ENCODE peak calls at places on chromosomes 13 and 19, in five cellular contexts. One of them, this sample, is unnamed.

GRCh38 chr19:16342002-16342715 is 17.5 kb downstream of the KLF2 start:
- DNase-seq in heart right ventricle: no peak
- DNase-seq in kidney epithelial cell: no peak
- DNase-seq in tibial artery: no peak
- DNase-seq in neural progenitor cell: no peak
- DNase-seq in this sample: no peak

GRCh38 chr13:88248393-88248792 is 577.2 kb downstream of the SLITRK5 start:
- DNase-seq in heart right ventricle: no peak
- DNase-seq in kidney epithelial cell: no peak
- DNase-seq in tibial artery: no peak
- DNase-seq in neural progenitor cell: peak; percentile 38
- DNase-seq in this sample: no peak

GRCh38 chr13:27406178-27406939 is 18.1 kb upstream of the GTF3A start:
- DNase-seq in heart right ventricle: no peak
- DNase-seq in kidney epithelial cell: no peak
- DNase-seq in tibial artery: no peak
- DNase-seq in neural progenitor cell: peak; percentile 31
- DNase-seq in this sample: no peak

GRCh38 chr19:12095111-12095790 is 30.7 kb downstream of the ZNF844 start:
- DNase-seq in heart right ventricle: no peak
- DNase-seq in kidney epithelial cell: no peak
- DNase-seq in tibial artery: no peak
- DNase-seq in neural progenitor cell: no peak
- DNase-seq in this sample: no peak

GRCh38 chr19:2041686-2042484 is 9.2 kb downstream of the MKNK2 start:
- DNase-seq in heart right ventricle: peak; percentile 99
- DNase-seq in kidney epithelial cell: peak; percentile 74
- DNase-seq in tibial artery: peak; percentile 99
- DNase-seq in neural progenitor cell: peak; percentile 98
- DNase-seq in this sample: peak; percentile 87

GRCh38 chr13:100108913-100109507 is 20.1 kb downstream of the PCCA start:
- DNase-seq in heart right ventricle: no peak
- DNase-seq in kidney epithelial cell: no peak
- DNase-seq in tibial artery: no peak
- DNase-seq in neural progenitor cell: no peak
- DNase-seq in this sample: no peak

GRCh38 chr13:65149687-65150086 is 2080.4 kb downstream of the PCDH9 start:
- DNase-seq in heart right ventricle: no peak
- DNase-seq in kidney epithelial cell: no peak
- DNase-seq in tibial artery: no peak
- DNase-seq in neural progenitor cell: no peak
- DNase-seq in this sample: no peak

GRCh38 chr19:10651821-10652220 is 2.3 kb upstream of the ILF3 start:
- DNase-seq in heart right ventricle: no peak
- DNase-seq in kidney epithelial cell: no peak
- DNase-seq in tibial artery: no peak
- DNase-seq in neural progenitor cell: no peak
- DNase-seq in this sample: no peak

GRCh38 chr19:54459282-54460229 is 4.0 kb downstream of the LENG9 start:
- DNase-seq in heart right ventricle: no peak
- DNase-seq in kidney epithelial cell: no peak
- DNase-seq in tibial artery: no peak
- DNase-seq in neural progenitor cell: no peak
- DNase-seq in this sample: no peak

GRCh38 chr13:44237276-44237767 is 136.3 kb upstream of the SERP2 start:
- DNase-seq in heart right ventricle: peak; percentile 32
- DNase-seq in kidney epithelial cell: peak; percentile 63
- DNase-seq in tibial artery: peak; percentile 94
- DNase-seq in neural progenitor cell: no peak
- DNase-seq in this sample: no peak

GRCh38 chr19:1027953-1028902 is 1.8 kb downstream of the CNN2 start:
- DNase-seq in heart right ventricle: peak; percentile 62
- DNase-seq in kidney epithelial cell: peak; percentile 66
- DNase-seq in tibial artery: peak; percentile 88
- DNase-seq in neural progenitor cell: peak; percentile 94
- DNase-seq in this sample: no peak

GRCh38 chr19:2266183-2266993 is 10.2 kb upstream of the JSRP1 start:
- DNase-seq in heart right ventricle: peak; percentile 86
- DNase-seq in kidney epithelial cell: no peak
- DNase-seq in tibial artery: peak; percentile 92
- DNase-seq in neural progenitor cell: no peak
- DNase-seq in this sample: peak; percentile 80

GRCh38 chr19:39177110-39177699 is 19.6 kb upstream of the NCCRP1 start:
- DNase-seq in heart right ventricle: no peak
- DNase-seq in kidney epithelial cell: no peak
- DNase-seq in tibial artery: no peak
- DNase-seq in neural progenitor cell: no peak
- DNase-seq in this sample: no peak

GRCh38 chr19:14369399-14370168 is 11.7 kb upstream of the ADGRE5 start:
- DNase-seq in heart right ventricle: no peak
- DNase-seq in kidney epithelial cell: no peak
- DNase-seq in tibial artery: peak; percentile 86
- DNase-seq in neural progenitor cell: no peak
- DNase-seq in this sample: no peak

GRCh38 chr13:50788551-50788950 is 54.9 kb downstream of the DLEU7 start:
- DNase-seq in heart right ventricle: no peak
- DNase-seq in kidney epithelial cell: no peak
- DNase-seq in tibial artery: no peak
- DNase-seq in neural progenitor cell: no peak
- DNase-seq in this sample: no peak

GRCh38 chr13:87498681-87499080 is 172.5 kb upstream of the SLITRK5 start:
- DNase-seq in heart right ventricle: no peak
- DNase-seq in kidney epithelial cell: no peak
- DNase-seq in tibial artery: no peak
- DNase-seq in neural progenitor cell: peak; percentile 49
- DNase-seq in this sample: no peak

GRCh38 chr19:10642473-10642872 is 11.7 kb upstream of the ILF3 start:
- DNase-seq in heart right ventricle: no peak
- DNase-seq in kidney epithelial cell: no peak
- DNase-seq in tibial artery: no peak
- DNase-seq in neural progenitor cell: no peak
- DNase-seq in this sample: no peak

GRCh38 chr19:12730054-12730453 is 4.4 kb downstream of the TRIR start:
- DNase-seq in heart right ventricle: no peak
- DNase-seq in kidney epithelial cell: no peak
- DNase-seq in tibial artery: no peak
- DNase-seq in neural progenitor cell: no peak
- DNase-seq in this sample: no peak

GRCh38 chr13:110779046-110779445 is 65.5 kb downstream of the ING1 start:
- DNase-seq in heart right ventricle: no peak
- DNase-seq in kidney epithelial cell: no peak
- DNase-seq in tibial artery: no peak
- DNase-seq in neural progenitor cell: no peak
- DNase-seq in this sample: no peak

GRCh38 chr19:10679743-10680142 is 21.5 kb upstream of the QTRT1 start:
- DNase-seq in heart right ventricle: no peak
- DNase-seq in kidney epithelial cell: no peak
- DNase-seq in tibial artery: no peak
- DNase-seq in neural progenitor cell: no peak
- DNase-seq in this sample: no peak

GRCh38 chr19:19223636-19224035 is 11.9 kb downstream of the NCAN start:
- DNase-seq in heart right ventricle: no peak
- DNase-seq in kidney epithelial cell: no peak
- DNase-seq in tibial artery: no peak
- DNase-seq in neural progenitor cell: no peak
- DNase-seq in this sample: no peak

GRCh38 chr13:71320452-71320851 is 546.6 kb downstream of the DACH1 start:
- DNase-seq in heart right ventricle: no peak
- DNase-seq in kidney epithelial cell: no peak
- DNase-seq in tibial artery: no peak
- DNase-seq in neural progenitor cell: peak; percentile 34
- DNase-seq in this sample: no peak

GRCh38 chr13:100363351-100363750 is 225.2 kb downstream of the GGACT start:
- DNase-seq in heart right ventricle: no peak
- DNase-seq in kidney epithelial cell: no peak
- DNase-seq in tibial artery: no peak
- DNase-seq in neural progenitor cell: no peak
- DNase-seq in this sample: no peak

DNA sequence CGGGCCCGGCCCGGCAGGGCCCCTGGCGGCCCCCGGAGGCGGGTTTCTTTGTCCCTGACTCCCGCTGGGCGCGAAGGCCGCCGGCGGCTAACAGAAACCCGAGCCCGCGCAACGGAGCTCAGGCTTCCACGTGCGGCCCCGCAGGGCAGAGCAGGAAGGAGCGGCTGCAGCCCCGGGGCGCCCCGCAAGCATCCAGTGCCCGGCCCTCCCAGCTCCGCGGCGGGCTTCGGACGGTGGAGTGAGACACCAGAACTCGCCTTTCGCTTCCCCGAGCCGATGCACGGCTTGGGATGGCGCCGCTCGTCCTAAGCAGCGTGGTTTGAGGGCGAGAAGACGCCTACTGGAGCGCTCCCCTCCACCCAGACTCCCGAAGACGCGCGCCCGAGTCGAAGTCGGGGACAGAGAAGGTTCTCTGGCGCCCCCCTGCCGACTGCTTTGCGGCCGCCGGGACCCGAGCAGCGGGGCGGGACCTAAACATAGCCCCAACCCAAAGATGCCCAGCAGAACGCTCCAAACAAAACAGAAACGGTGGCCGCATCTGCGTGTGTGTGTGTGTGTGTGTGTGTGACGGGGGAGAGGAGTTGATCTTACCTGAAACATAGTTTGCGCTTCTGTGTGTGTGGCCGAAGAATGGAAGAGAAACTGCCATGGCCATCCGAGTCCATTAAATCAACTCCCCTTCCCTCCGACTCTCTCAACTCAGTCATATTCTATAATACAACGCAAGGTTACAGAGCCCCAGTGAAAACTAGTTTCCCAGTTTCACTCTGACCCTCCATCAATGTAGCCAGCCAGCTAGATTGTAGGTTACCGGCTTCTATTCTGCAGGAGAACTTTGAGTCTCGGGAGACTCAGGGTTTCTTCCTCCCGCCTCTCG is 629 bp upstream of the FGF9 start:
- DNase-seq in heart right ventricle: peak; percentile 59
- DNase-seq in kidney epithelial cell: no peak
- DNase-seq in tibial artery: peak; percentile 70
- DNase-seq in neural progenitor cell: peak; percentile 87
- DNase-seq in this sample: no peak
- TF ChIP-seq CTCF in heart right ventricle: no peak
- TF ChIP-seq CTCF in kidney epithelial cell: peak; percentile 46
- TF ChIP-seq CTCF in tibial artery: no peak
- TF ChIP-seq CTCF in neural progenitor cell: peak; percentile 17
- TF ChIP-seq CTCF in this sample: no peak

GRCh38 chr19:30001794-30002193 is 59.8 kb downstream of the URI1 start:
- DNase-seq in heart right ventricle: no peak
- DNase-seq in kidney epithelial cell: no peak
- DNase-seq in tibial artery: no peak
- DNase-seq in neural progenitor cell: no peak
- DNase-seq in this sample: no peak
- TF ChIP-seq CTCF in heart right ventricle: no peak
- TF ChIP-seq CTCF in kidney epithelial cell: no peak
- TF ChIP-seq CTCF in tibial artery: no peak
- TF ChIP-seq CTCF in neural progenitor cell: peak; percentile 22
- TF ChIP-seq CTCF in this sample: no peak

GRCh38 chr19:5926641-5927438 is 12.8 kb downstream of the CAPS start:
- DNase-seq in heart right ventricle: peak; percentile 58
- DNase-seq in kidney epithelial cell: no peak
- DNase-seq in tibial artery: peak; percentile 81
- DNase-seq in neural progenitor cell: no peak
- DNase-seq in this sample: no peak
- TF ChIP-seq CTCF in heart right ventricle: no peak
- TF ChIP-seq CTCF in kidney epithelial cell: no peak
- TF ChIP-seq CTCF in tibial artery: no peak
- TF ChIP-seq CTCF in neural progenitor cell: no peak
- TF ChIP-seq CTCF in this sample: no peak

DNA sequence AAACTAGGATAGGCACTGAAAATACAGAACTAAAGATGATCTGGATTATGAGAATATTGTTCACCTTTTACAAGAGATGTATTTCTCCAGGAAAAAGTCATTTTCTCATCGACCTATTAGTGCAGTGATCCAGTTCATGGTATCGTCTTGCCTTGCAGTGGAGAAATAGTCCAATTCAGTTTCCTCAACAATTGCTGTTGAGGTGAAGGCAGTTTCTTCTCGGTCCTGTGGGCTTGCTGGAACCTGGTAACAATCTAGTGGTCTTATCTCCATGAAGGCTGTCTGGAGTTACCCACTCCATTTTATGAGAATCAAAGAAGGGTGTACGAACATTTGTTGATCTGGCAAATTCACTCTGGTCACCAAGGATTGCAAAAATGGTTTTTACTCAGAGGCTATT is 266.8 kb downstream of the LHFPL6 start:
- DNase-seq in heart right ventricle: no peak
- DNase-seq in kidney epithelial cell: no peak
- DNase-seq in tibial artery: no peak
- DNase-seq in neural progenitor cell: no peak
- DNase-seq in this sample: no peak
- TF ChIP-seq CTCF in heart right ventricle: no peak
- TF ChIP-seq CTCF in kidney epithelial cell: no peak
- TF ChIP-seq CTCF in tibial artery: no peak
- TF ChIP-seq CTCF in neural progenitor cell: no peak
- TF ChIP-seq CTCF in this sample: no peak

GRCh38 chr13:28820099-28821051 is at the start of gene MTUS2:
- DNase-seq in heart right ventricle: no peak
- DNase-seq in kidney epithelial cell: no peak
- DNase-seq in tibial artery: no peak
- DNase-seq in neural progenitor cell: peak; percentile 36
- DNase-seq in this sample: no peak

GRCh38 chr13:28819748-28820098 is 416 bp upstream of the MTUS2 start:
- DNase-seq in heart right ventricle: peak; percentile 77
- DNase-seq in kidney epithelial cell: no peak
- DNase-seq in tibial artery: no peak
- DNase-seq in neural progenitor cell: peak; percentile 94
- DNase-seq in this sample: no peak

GRCh38 chr13:28817204-28817603 is 2.9 kb upstream of the MTUS2 start:
- DNase-seq in heart right ventricle: no peak
- DNase-seq in kidney epithelial cell: no peak
- DNase-seq in tibial artery: no peak
- DNase-seq in neural progenitor cell: peak; percentile 35
- DNase-seq in this sample: no peak

GRCh38 chr13:28822161-28822560 is 2.0 kb downstream of the MTUS2 start:
- DNase-seq in heart right ventricle: no peak
- DNase-seq in kidney epithelial cell: no peak
- DNase-seq in tibial artery: no peak
- DNase-seq in neural progenitor cell: no peak
- DNase-seq in this sample: no peak

GRCh38 chr13:28819046-28819747 is 942 bp upstream of the MTUS2 start:
- DNase-seq in heart right ventricle: no peak
- DNase-seq in kidney epithelial cell: no peak
- DNase-seq in tibial artery: no peak
- DNase-seq in neural progenitor cell: peak; percentile 68
- DNase-seq in this sample: no peak
- TF ChIP-seq CTCF in heart right ventricle: no peak
- TF ChIP-seq CTCF in kidney epithelial cell: no peak
- TF ChIP-seq CTCF in tibial artery: no peak
- TF ChIP-seq CTCF in neural progenitor cell: no peak
- TF ChIP-seq CTCF in this sample: no peak

GRCh38 chr13:25493930-25494707 is 122.3 kb downstream of the ATP8A2 start:
- DNase-seq in heart right ventricle: no peak
- DNase-seq in kidney epithelial cell: no peak
- DNase-seq in tibial artery: no peak
- DNase-seq in neural progenitor cell: peak; percentile 36
- DNase-seq in this sample: no peak

GRCh38 chr13:25489238-25489637 is 117.5 kb downstream of the ATP8A2 start:
- DNase-seq in heart right ventricle: no peak
- DNase-seq in kidney epithelial cell: no peak
- DNase-seq in tibial artery: no peak
- DNase-seq in neural progenitor cell: peak; percentile 14
- DNase-seq in this sample: no peak

GRCh38 chr13:25490236-25490635 is 118.5 kb downstream of the ATP8A2 start:
- DNase-seq in heart right ventricle: no peak
- DNase-seq in kidney epithelial cell: no peak
- DNase-seq in tibial artery: no peak
- DNase-seq in neural progenitor cell: no peak
- DNase-seq in this sample: no peak

GRCh38 chr13:25494708-25495411 is 123.1 kb downstream of the ATP8A2 start:
- DNase-seq in heart right ventricle: no peak
- DNase-seq in kidney epithelial cell: no peak
- DNase-seq in tibial artery: no peak
- DNase-seq in neural progenitor cell: no peak
- DNase-seq in this sample: no peak
- TF ChIP-seq CTCF in heart right ventricle: no peak
- TF ChIP-seq CTCF in kidney epithelial cell: no peak
- TF ChIP-seq CTCF in tibial artery: no peak
- TF ChIP-seq CTCF in neural progenitor cell: no peak
- TF ChIP-seq CTCF in this sample: no peak